ENCODE peak calls at places on chromosomes 4 and X, in eight cellular contexts. J is body of pancreas, C is fibroblast of lung, R is suprapubic skin, L is GM12865, I is cardiac muscle cell, U is left lung, T is thoracic aorta. V is an unnamed sample.
A peak's percentile ranks its signal among the peaks of the same experiment; 100 is the strongest.

GRCh38 chrX:17377795-17378194 is 2.8 kb downstream of the NHS start:
- DNase-seq in J (no peak), I (no peak), C (no peak), L (no peak), R (no peak), U (no peak), T (no peak), V (no peak)

GRCh38 chr4:89753601-89754066 is 83.3 kb downstream of the SNCA start:
- DNase-seq in I (peak; percentile 98), T (no peak), L (no peak), R (no peak), J (no peak), C (peak; percentile 98), U (no peak), V (peak; percentile 99)

GRCh38 chr4:2587215-2587823 is 50.9 kb downstream of the FAM193A start:
- DNase-seq in J (no peak), L (no peak), U (no peak), R (no peak), C (no peak), I (no peak), T (no peak), V (no peak)

GRCh38 chr4:3248811-3249661 is at the start of gene MSANTD1:
- DNase-seq in T (no peak), L (no peak), C (peak; percentile 69), I (peak; percentile 50), R (no peak), J (no peak), U (no peak), V (peak; percentile 60)

GRCh38 chr4:1760521-1761001 is 32.5 kb upstream of the FGFR3 start:
- DNase-seq in U (no peak), I (no peak), C (no peak), T (no peak), R (no peak), L (no peak), J (no peak), V (no peak)

GRCh38 chr4:126071346-126072333 is 756.9 kb downstream of the FAT4 start:
- DNase-seq in T (no peak), U (peak; percentile 35), L (no peak), J (peak; percentile 29), C (peak; percentile 89), R (no peak), I (peak; percentile 73), V (peak; percentile 81)

GRCh38 chr4:16914208-16914607 is 15.8 kb upstream of the LDB2 start:
- DNase-seq in U (no peak), T (no peak), J (no peak), L (peak; percentile 38), C (peak; percentile 56), R (no peak), I (peak; percentile 63), V (peak; percentile 65)

GRCh38 chr4:58247792-58248191 is 1137.6 kb upstream of the IGFBP7 start:
- DNase-seq in J (no peak), U (no peak), L (no peak), T (no peak), R (no peak), C (no peak), I (no peak), V (peak; percentile 10)

DNA sequence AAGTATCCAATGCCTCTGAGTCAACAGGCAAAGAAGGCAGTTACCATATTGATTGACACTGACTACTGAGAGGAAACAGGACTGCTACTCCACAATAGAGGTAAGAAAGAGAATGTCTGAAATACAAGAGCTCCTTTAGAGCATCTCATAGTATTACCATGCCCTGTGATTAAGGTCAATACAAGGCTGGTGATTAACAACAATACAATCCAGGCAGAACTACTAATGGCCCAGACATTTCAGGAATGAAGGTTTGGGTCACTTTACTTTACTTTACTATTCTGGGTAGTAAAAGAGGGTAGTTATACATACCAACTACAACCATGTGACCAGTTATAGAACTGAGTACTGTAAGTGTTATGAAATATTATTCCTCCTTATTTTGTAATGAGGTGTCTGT is 44.5 kb downstream of the BRWD3 start:
- DNase-seq in J (no peak), T (no peak), I (peak; percentile 62), R (no peak), U (no peak), C (peak; percentile 51), L (no peak), V (peak; percentile 63)
- H3K4me3 ChIP-seq in J (no peak overlapping the region), T (no peak overlapping the region), I (no peak overlapping the region), R (no peak overlapping the region), U (no peak overlapping the region), C (no peak overlapping the region), L (no peak overlapping the region), V (no peak overlapping the region)

GRCh38 chr4:123106741-123107140 is 184.3 kb upstream of the NUDT6 start:
- DNase-seq in R (no peak), C (no peak), T (no peak), U (peak; percentile 28), I (no peak), J (no peak), L (no peak), V (no peak)
- TF ChIP-seq CTCF in R (no peak), C (no peak), T (no peak), U (no peak), I (no peak), J (no peak), L (no peak), V (no peak)

DNA sequence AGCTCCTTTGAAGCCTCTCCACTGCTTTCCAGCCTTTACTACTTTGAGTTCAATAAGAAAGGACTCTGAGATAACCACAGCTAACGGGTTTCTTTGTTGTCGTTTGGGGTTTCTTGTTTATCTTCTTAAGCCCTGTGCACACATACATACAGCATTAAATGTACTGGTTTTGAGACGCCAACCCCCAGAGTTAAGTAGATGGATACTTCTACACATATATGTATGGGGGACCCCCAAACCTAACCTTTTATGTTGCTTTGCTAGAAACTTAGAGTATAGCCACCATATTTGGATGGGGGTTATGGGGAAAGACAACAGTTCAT is 696 bp downstream of the CEP135 start:
- DNase-seq in L (no peak), J (no peak), R (no peak), T (no peak), I (no peak), C (no peak), U (no peak), V (no peak)
- H3K4me3 ChIP-seq in L (peak overlapping the region; percentile 78), J (peak overlapping the region; percentile 52), R (peak overlapping the region; percentile 70), T (peak overlapping the region; percentile 90), I (peak overlapping the region; percentile 66), C (peak overlapping the region; percentile 83), U (peak overlapping the region; percentile 58), V (peak overlapping the region; percentile 76)

GRCh38 chrX:153884136-153885076 is 1.6 kb downstream of the L1CAM start:
- DNase-seq in J (no peak), I (no peak), T (no peak), L (no peak), C (no peak), R (no peak), U (no peak), V (no peak)
- TF ChIP-seq CTCF in J (no peak), I (no peak), T (no peak), L (peak; percentile 18), C (no peak), R (no peak), U (no peak), V (no peak)